ENCODE peak calls at places on chromosomes 3 and 15, in nine cellular contexts. J, B, D, C, S, Z, R, P and O are unnamed samples.

GRCh38 chr15:49621327-49622210 is 721 bp downstream of the DTWD1 start:
- DNase-seq in J (no peak), B (no peak), D (no peak), C (no peak), S (peak), Z (peak), R (no peak), P (no peak), O (no peak)

GRCh38 chr3:156551746-156552145 is 3.2 kb downstream of the SSR3 start:
- DNase-seq in J (no peak), B (no peak), D (no peak), C (no peak), S (peak), Z (no peak), R (no peak), P (no peak), O (peak)

GRCh38 chr15:46344906-46345305 is 710.1 kb downstream of the SQOR start:
- DNase-seq in J (no peak), B (no peak), D (no peak), C (no peak), S (no peak), Z (no peak), R (no peak), P (no peak), O (no peak)

GRCh38 chr15:81859737-81860516 is 185.9 kb downstream of the MEX3B start:
- DNase-seq in J (no peak), B (no peak), D (no peak), C (no peak), S (no peak), Z (no peak), R (no peak), P (no peak), O (no peak)

GRCh38 chr15:67836477-67836876 is 3.4 kb downstream of the RNU6-1 start:
- DNase-seq in J (peak), B (no peak), D (no peak), C (no peak), S (peak), Z (peak), R (no peak), P (no peak), O (peak)

GRCh38 chr15:85142324-85142723 is 160.7 kb downstream of the PDE8A start:
- DNase-seq in J (no peak), B (no peak), D (no peak), C (no peak), S (peak), Z (no peak), R (no peak), P (no peak), O (peak)

GRCh38 chr15:61768131-61768530 is 292.1 kb downstream of the VPS13C start:
- DNase-seq in J (no peak), B (no peak), D (no peak), C (no peak), S (no peak), Z (no peak), R (no peak), P (no peak), O (no peak)

GRCh38 chr3:104604326-104605010 is 762.2 kb upstream of the ALCAM start:
- DNase-seq in J (no peak), B (no peak), D (no peak), C (peak), S (peak), Z (peak), R (no peak), P (no peak), O (peak)

GRCh38 chr3:3005345-3005744 is 104.8 kb downstream of the IL5RA start:
- DNase-seq in J (no peak), B (no peak), D (no peak), C (no peak), S (no peak), Z (no peak), R (no peak), P (no peak), O (no peak)